ENCODE peak calls at places on chromosomes 13 and 19, in nine cellular contexts. One of them, this sample, is unnamed.

GRCh38 chr19:28403698-28404099 is 809.3 kb downstream of the UQCRFS1 start:
- DNase-seq in nephron progenitor cell: no peak
- DNase-seq in OCI-LY7: no peak
- DNase-seq in fibroblast of the conjunctiva: no peak
- DNase-seq in upper lobe of right lung: no peak
- DNase-seq in kidney epithelial cell: no peak
- DNase-seq in brain microvascular endothelial cell: no peak
- DNase-seq in left kidney: peak; percentile 70
- DNase-seq in head of caudate nucleus: no peak
- DNase-seq in this sample: no peak

GRCh38 chr19:47427241-47428176 is 8.2 kb upstream of the MEIS3 start:
- DNase-seq in nephron progenitor cell: peak; percentile 87
- DNase-seq in OCI-LY7: peak; percentile 76
- DNase-seq in fibroblast of the conjunctiva: peak; percentile 30
- DNase-seq in upper lobe of right lung: peak; percentile 77
- DNase-seq in kidney epithelial cell: no peak
- DNase-seq in brain microvascular endothelial cell: peak; percentile 40
- DNase-seq in left kidney: peak; percentile 88
- DNase-seq in head of caudate nucleus: peak; percentile 65
- DNase-seq in this sample: peak; percentile 72

GRCh38 chr13:50227356-50227755 is 212.1 kb downstream of the KCNRG start:
- DNase-seq in nephron progenitor cell: no peak
- DNase-seq in OCI-LY7: no peak
- DNase-seq in fibroblast of the conjunctiva: no peak
- DNase-seq in upper lobe of right lung: no peak
- DNase-seq in kidney epithelial cell: no peak
- DNase-seq in brain microvascular endothelial cell: no peak
- DNase-seq in left kidney: no peak
- DNase-seq in head of caudate nucleus: no peak
- DNase-seq in this sample: no peak

GRCh38 chr19:7699422-7700127 is 2.4 kb downstream of the FCER2 start:
- DNase-seq in nephron progenitor cell: no peak
- DNase-seq in OCI-LY7: peak; percentile 50
- DNase-seq in fibroblast of the conjunctiva: no peak
- DNase-seq in upper lobe of right lung: no peak
- DNase-seq in kidney epithelial cell: no peak
- DNase-seq in brain microvascular endothelial cell: no peak
- DNase-seq in left kidney: no peak
- DNase-seq in head of caudate nucleus: no peak
- DNase-seq in this sample: peak; percentile 43

GRCh38 chr13:24651718-24652345 is 28.4 kb upstream of the ATP12A start:
- DNase-seq in nephron progenitor cell: no peak
- DNase-seq in OCI-LY7: no peak
- DNase-seq in fibroblast of the conjunctiva: no peak
- DNase-seq in upper lobe of right lung: no peak
- DNase-seq in kidney epithelial cell: no peak
- DNase-seq in brain microvascular endothelial cell: no peak
- DNase-seq in left kidney: peak; percentile 89
- DNase-seq in head of caudate nucleus: no peak
- DNase-seq in this sample: no peak

GRCh38 chr13:111494641-111495040 is 174.2 kb downstream of the TEX29 start:
- DNase-seq in nephron progenitor cell: no peak
- DNase-seq in OCI-LY7: no peak
- DNase-seq in fibroblast of the conjunctiva: no peak
- DNase-seq in upper lobe of right lung: peak; percentile 49
- DNase-seq in kidney epithelial cell: no peak
- DNase-seq in brain microvascular endothelial cell: no peak
- DNase-seq in left kidney: no peak
- DNase-seq in head of caudate nucleus: no peak
- DNase-seq in this sample: peak; percentile 38

GRCh38 chr19:5057860-5058259 is 88.9 kb downstream of the KDM4B start:
- DNase-seq in nephron progenitor cell: no peak
- DNase-seq in OCI-LY7: peak; percentile 41
- DNase-seq in fibroblast of the conjunctiva: no peak
- DNase-seq in upper lobe of right lung: no peak
- DNase-seq in kidney epithelial cell: no peak
- DNase-seq in brain microvascular endothelial cell: no peak
- DNase-seq in left kidney: peak; percentile 63
- DNase-seq in head of caudate nucleus: no peak
- DNase-seq in this sample: no peak

GRCh38 chr19:55460670-55461258 is 678 bp downstream of the ISOC2 start:
- DNase-seq in nephron progenitor cell: peak; percentile 89
- DNase-seq in OCI-LY7: peak; percentile 69
- DNase-seq in fibroblast of the conjunctiva: peak; percentile 82
- DNase-seq in upper lobe of right lung: peak; percentile 84
- DNase-seq in kidney epithelial cell: no peak
- DNase-seq in brain microvascular endothelial cell: peak; percentile 52
- DNase-seq in left kidney: peak; percentile 75
- DNase-seq in head of caudate nucleus: peak; percentile 42
- DNase-seq in this sample: peak; percentile 94

GRCh38 chr19:46610851-46611770 is 10.0 kb downstream of the CALM3 start:
- DNase-seq in nephron progenitor cell: no peak
- DNase-seq in OCI-LY7: peak; percentile 39
- DNase-seq in fibroblast of the conjunctiva: no peak
- DNase-seq in upper lobe of right lung: peak; percentile 27
- DNase-seq in kidney epithelial cell: no peak
- DNase-seq in brain microvascular endothelial cell: no peak
- DNase-seq in left kidney: no peak
- DNase-seq in head of caudate nucleus: no peak
- DNase-seq in this sample: peak; percentile 54

GRCh38 chr19:16360738-16361137 is 36.1 kb downstream of the KLF2 start:
- DNase-seq in nephron progenitor cell: no peak
- DNase-seq in OCI-LY7: no peak
- DNase-seq in fibroblast of the conjunctiva: no peak
- DNase-seq in upper lobe of right lung: no peak
- DNase-seq in kidney epithelial cell: no peak
- DNase-seq in brain microvascular endothelial cell: no peak
- DNase-seq in left kidney: no peak
- DNase-seq in head of caudate nucleus: no peak
- DNase-seq in this sample: no peak

GRCh38 chr13:60572003-60572792 is 175.2 kb downstream of the TDRD3 start:
- DNase-seq in nephron progenitor cell: no peak
- DNase-seq in OCI-LY7: no peak
- DNase-seq in fibroblast of the conjunctiva: no peak
- DNase-seq in upper lobe of right lung: no peak
- DNase-seq in kidney epithelial cell: peak; percentile 61
- DNase-seq in brain microvascular endothelial cell: peak; percentile 47
- DNase-seq in left kidney: no peak
- DNase-seq in head of caudate nucleus: no peak
- DNase-seq in this sample: no peak

GRCh38 chr13:112837371-112838037 is 131.5 kb upstream of the MCF2L start:
- DNase-seq in nephron progenitor cell: no peak
- DNase-seq in OCI-LY7: no peak
- DNase-seq in fibroblast of the conjunctiva: no peak
- DNase-seq in upper lobe of right lung: no peak
- DNase-seq in kidney epithelial cell: no peak
- DNase-seq in brain microvascular endothelial cell: no peak
- DNase-seq in left kidney: no peak
- DNase-seq in head of caudate nucleus: peak; percentile 32
- DNase-seq in this sample: peak; percentile 59

GRCh38 chr13:99331881-99332293 is 24.7 kb upstream of the GPR183 start:
- DNase-seq in nephron progenitor cell: no peak
- DNase-seq in OCI-LY7: peak; percentile 25
- DNase-seq in fibroblast of the conjunctiva: no peak
- DNase-seq in upper lobe of right lung: no peak
- DNase-seq in kidney epithelial cell: no peak
- DNase-seq in brain microvascular endothelial cell: no peak
- DNase-seq in left kidney: no peak
- DNase-seq in head of caudate nucleus: no peak
- DNase-seq in this sample: no peak

GRCh38 chr19:2533686-2534085 is 57.8 kb downstream of the GADD45B start:
- DNase-seq in nephron progenitor cell: no peak
- DNase-seq in OCI-LY7: no peak
- DNase-seq in fibroblast of the conjunctiva: no peak
- DNase-seq in upper lobe of right lung: no peak
- DNase-seq in kidney epithelial cell: no peak
- DNase-seq in brain microvascular endothelial cell: no peak
- DNase-seq in left kidney: no peak
- DNase-seq in head of caudate nucleus: no peak
- DNase-seq in this sample: no peak

GRCh38 chr19:46065486-46065885 is 24.7 kb upstream of the IGFL4 start:
- DNase-seq in nephron progenitor cell: no peak
- DNase-seq in OCI-LY7: no peak
- DNase-seq in fibroblast of the conjunctiva: no peak
- DNase-seq in upper lobe of right lung: no peak
- DNase-seq in kidney epithelial cell: no peak
- DNase-seq in brain microvascular endothelial cell: no peak
- DNase-seq in left kidney: no peak
- DNase-seq in head of caudate nucleus: no peak
- DNase-seq in this sample: no peak

GRCh38 chr19:34104099-34104498 is 68.2 kb upstream of the LSM14A start:
- DNase-seq in nephron progenitor cell: no peak
- DNase-seq in OCI-LY7: peak; percentile 8
- DNase-seq in fibroblast of the conjunctiva: no peak
- DNase-seq in upper lobe of right lung: no peak
- DNase-seq in kidney epithelial cell: no peak
- DNase-seq in brain microvascular endothelial cell: no peak
- DNase-seq in left kidney: no peak
- DNase-seq in head of caudate nucleus: no peak
- DNase-seq in this sample: no peak

GRCh38 chr19:47422417-47423163 is 3.3 kb upstream of the MEIS3 start:
- DNase-seq in nephron progenitor cell: no peak
- DNase-seq in OCI-LY7: no peak
- DNase-seq in fibroblast of the conjunctiva: no peak
- DNase-seq in upper lobe of right lung: no peak
- DNase-seq in kidney epithelial cell: no peak
- DNase-seq in brain microvascular endothelial cell: no peak
- DNase-seq in left kidney: no peak
- DNase-seq in head of caudate nucleus: no peak
- DNase-seq in this sample: no peak

GRCh38 chr13:62629618-62630017 is 1214.0 kb upstream of the PCDH20 start:
- DNase-seq in nephron progenitor cell: no peak
- DNase-seq in OCI-LY7: no peak
- DNase-seq in fibroblast of the conjunctiva: no peak
- DNase-seq in upper lobe of right lung: no peak
- DNase-seq in kidney epithelial cell: no peak
- DNase-seq in brain microvascular endothelial cell: no peak
- DNase-seq in left kidney: no peak
- DNase-seq in head of caudate nucleus: no peak
- DNase-seq in this sample: no peak

GRCh38 chr19:29798783-29799182 is 13.0 kb upstream of the CCNE1 start:
- DNase-seq in nephron progenitor cell: no peak
- DNase-seq in OCI-LY7: no peak
- DNase-seq in fibroblast of the conjunctiva: no peak
- DNase-seq in upper lobe of right lung: no peak
- DNase-seq in kidney epithelial cell: no peak
- DNase-seq in brain microvascular endothelial cell: no peak
- DNase-seq in left kidney: no peak
- DNase-seq in head of caudate nucleus: no peak
- DNase-seq in this sample: no peak

GRCh38 chr19:28864024-28864503 is 348.9 kb downstream of the UQCRFS1 start:
- DNase-seq in nephron progenitor cell: no peak
- DNase-seq in OCI-LY7: no peak
- DNase-seq in fibroblast of the conjunctiva: no peak
- DNase-seq in upper lobe of right lung: no peak
- DNase-seq in kidney epithelial cell: no peak
- DNase-seq in brain microvascular endothelial cell: no peak
- DNase-seq in left kidney: no peak
- DNase-seq in head of caudate nucleus: no peak
- DNase-seq in this sample: no peak

GRCh38 chr19:45368737-45369340 is 1.5 kb downstream of the ERCC2 start:
- DNase-seq in nephron progenitor cell: no peak
- DNase-seq in OCI-LY7: no peak
- DNase-seq in fibroblast of the conjunctiva: no peak
- DNase-seq in upper lobe of right lung: no peak
- DNase-seq in kidney epithelial cell: no peak
- DNase-seq in brain microvascular endothelial cell: no peak
- DNase-seq in left kidney: no peak
- DNase-seq in head of caudate nucleus: no peak
- DNase-seq in this sample: no peak

GRCh38 chr19:49863935-49864320 is 3.4 kb downstream of the PNKP start:
- DNase-seq in nephron progenitor cell: no peak
- DNase-seq in OCI-LY7: no peak
- DNase-seq in fibroblast of the conjunctiva: no peak
- DNase-seq in upper lobe of right lung: no peak
- DNase-seq in kidney epithelial cell: no peak
- DNase-seq in brain microvascular endothelial cell: no peak
- DNase-seq in left kidney: no peak
- DNase-seq in head of caudate nucleus: no peak
- DNase-seq in this sample: peak; percentile 60

GRCh38 chr19:37243206-37243632 is 25.2 kb downstream of the ZNF383 start:
- DNase-seq in nephron progenitor cell: no peak
- DNase-seq in OCI-LY7: no peak
- DNase-seq in fibroblast of the conjunctiva: no peak
- DNase-seq in upper lobe of right lung: no peak
- DNase-seq in kidney epithelial cell: no peak
- DNase-seq in brain microvascular endothelial cell: no peak
- DNase-seq in left kidney: no peak
- DNase-seq in head of caudate nucleus: no peak
- DNase-seq in this sample: no peak

GRCh38 chr19:13859361-13859880 is 17.5 kb upstream of the NANOS3 start:
- DNase-seq in nephron progenitor cell: no peak
- DNase-seq in OCI-LY7: no peak
- DNase-seq in fibroblast of the conjunctiva: no peak
- DNase-seq in upper lobe of right lung: no peak
- DNase-seq in kidney epithelial cell: no peak
- DNase-seq in brain microvascular endothelial cell: peak; percentile 41
- DNase-seq in left kidney: no peak
- DNase-seq in head of caudate nucleus: no peak
- DNase-seq in this sample: no peak

GRCh38 chr13:20814224-20814910 is 40.6 kb upstream of the EEF1AKMT1 start:
- DNase-seq in nephron progenitor cell: no peak
- DNase-seq in OCI-LY7: no peak
- DNase-seq in fibroblast of the conjunctiva: peak; percentile 92
- DNase-seq in upper lobe of right lung: peak; percentile 87
- DNase-seq in kidney epithelial cell: peak; percentile 35
- DNase-seq in brain microvascular endothelial cell: peak; percentile 95
- DNase-seq in left kidney: peak; percentile 10
- DNase-seq in head of caudate nucleus: no peak
- DNase-seq in this sample: peak; percentile 78

GRCh38 chr19:34431681-34432402 is 3.7 kb downstream of the UBA2 start:
- DNase-seq in nephron progenitor cell: no peak
- DNase-seq in OCI-LY7: no peak
- DNase-seq in fibroblast of the conjunctiva: no peak
- DNase-seq in upper lobe of right lung: no peak
- DNase-seq in kidney epithelial cell: no peak
- DNase-seq in brain microvascular endothelial cell: peak; percentile 24
- DNase-seq in left kidney: no peak
- DNase-seq in head of caudate nucleus: no peak
- DNase-seq in this sample: no peak

GRCh38 chr13:31940076-31940475 is 91.5 kb upstream of the FRY start:
- DNase-seq in nephron progenitor cell: no peak
- DNase-seq in OCI-LY7: no peak
- DNase-seq in fibroblast of the conjunctiva: no peak
- DNase-seq in upper lobe of right lung: no peak
- DNase-seq in kidney epithelial cell: no peak
- DNase-seq in brain microvascular endothelial cell: no peak
- DNase-seq in left kidney: no peak
- DNase-seq in head of caudate nucleus: no peak
- DNase-seq in this sample: no peak

GRCh38 chr19:8017808-8018207 is 12.4 kb upstream of the ELAVL1 start:
- DNase-seq in nephron progenitor cell: no peak
- DNase-seq in OCI-LY7: peak; percentile 76
- DNase-seq in fibroblast of the conjunctiva: no peak
- DNase-seq in upper lobe of right lung: no peak
- DNase-seq in kidney epithelial cell: no peak
- DNase-seq in brain microvascular endothelial cell: no peak
- DNase-seq in left kidney: peak; percentile 44
- DNase-seq in head of caudate nucleus: no peak
- DNase-seq in this sample: no peak

GRCh38 chr19:623974-624373 is 9.4 kb downstream of the POLRMT start:
- DNase-seq in nephron progenitor cell: no peak
- DNase-seq in OCI-LY7: no peak
- DNase-seq in fibroblast of the conjunctiva: peak; percentile 60
- DNase-seq in upper lobe of right lung: no peak
- DNase-seq in kidney epithelial cell: peak; percentile 65
- DNase-seq in brain microvascular endothelial cell: peak; percentile 99
- DNase-seq in left kidney: no peak
- DNase-seq in head of caudate nucleus: no peak
- DNase-seq in this sample: peak; percentile 89

GRCh38 chr19:3184847-3185481 is 766 bp upstream of the NCLN start:
- DNase-seq in nephron progenitor cell: peak; percentile 65
- DNase-seq in OCI-LY7: peak; percentile 81
- DNase-seq in fibroblast of the conjunctiva: peak; percentile 39
- DNase-seq in upper lobe of right lung: peak; percentile 83
- DNase-seq in kidney epithelial cell: peak; percentile 29
- DNase-seq in brain microvascular endothelial cell: peak; percentile 75
- DNase-seq in left kidney: no peak
- DNase-seq in head of caudate nucleus: peak; percentile 77
- DNase-seq in this sample: peak; percentile 84

GRCh38 chr13:100088648-100089601 is at the start of gene PCCA:
- DNase-seq in nephron progenitor cell: peak; percentile 99
- DNase-seq in OCI-LY7: peak; percentile 78
- DNase-seq in fibroblast of the conjunctiva: peak; percentile 88
- DNase-seq in upper lobe of right lung: peak; percentile 98
- DNase-seq in kidney epithelial cell: peak; percentile 60
- DNase-seq in brain microvascular endothelial cell: peak; percentile 94
- DNase-seq in left kidney: peak; percentile 99
- DNase-seq in head of caudate nucleus: peak; percentile 94
- DNase-seq in this sample: peak; percentile 98